ENCODE peak calls at places on chromosome 4, in seven cellular contexts. N, U, K, A, V, L and B are unnamed samples. For H3K36me3 and H3K9me2, the result is how much of the 10 kb centered on the place peaks cover.

GRCh38 chr4:80989921-80990544 is 40.5 kb upstream of the BMP3 start:
- DNase-seq in U (peak), V (peak), A (no peak), K (peak), N (peak), L (peak), B (peak)

GRCh38 chr4:6826781-6827508 is 44.4 kb downstream of the KIAA0232 start:
- DNase-seq in L (no peak), N (no peak), A (no peak), K (no peak), U (no peak), V (no peak), B (no peak)

GRCh38 chr4:147879676-147880075 is 147.8 kb downstream of the ARHGAP10 start:
- DNase-seq in L (no peak), A (no peak), N (no peak), K (no peak), V (no peak), U (no peak), B (no peak)

GRCh38 chr4:79446145-79446544 is 38.1 kb upstream of the GK2 start:
- DNase-seq in K (no peak), U (no peak), V (no peak), N (no peak), A (no peak), L (no peak), B (no peak)

GRCh38 chr4:16991455-16991854 is 93.0 kb upstream of the LDB2 start:
- DNase-seq in N (no peak), V (no peak), K (no peak), U (no peak), L (no peak), A (no peak), B (no peak)

GRCh38 chr4:163744861-163745260 is 250.4 kb downstream of the TMA16 start:
- DNase-seq in A (no peak), V (no peak), K (no peak), U (no peak), N (no peak), L (no peak), B (peak)

GRCh38 chr4:183200453-183200852 is 101.4 kb downstream of the WWC2 start:
- DNase-seq in A (peak), K (peak), U (no peak), V (no peak), L (peak), N (no peak), B (no peak)

GRCh38 chr4:112093636-112094202 is 51.5 kb upstream of the FAM241A start:
- DNase-seq in A (no peak), V (no peak), K (no peak), L (no peak), U (no peak), N (no peak), B (no peak)

GRCh38 chr4:142091085-142091513 is 454.7 kb downstream of the IL15 start:
- DNase-seq in A (no peak), V (no peak), N (no peak), L (peak), K (peak), U (no peak), B (no peak)

GRCh38 chr4:112876316-112876715 is 173.1 kb upstream of the ANK2 start:
- DNase-seq in U (no peak), L (no peak), V (no peak), N (peak), A (no peak), K (no peak), B (no peak)

GRCh38 chr4:170700064-170700463 is 610.3 kb upstream of the AADAT start:
- DNase-seq in A (no peak), L (no peak), V (no peak), U (no peak), N (no peak), K (no peak), B (no peak)

GRCh38 chr4:121582296-121582695 is 114.5 kb downstream of the ANXA5 start:
- DNase-seq in A (no peak), N (no peak), V (no peak), K (peak), U (no peak), L (no peak), B (no peak)

GRCh38 chr4:142091691-142092182 is 455.4 kb downstream of the IL15 start:
- DNase-seq in V (peak), L (peak), K (peak), N (no peak), A (peak), U (no peak), B (no peak)

GRCh38 chr4:4948370-4948769 is 70.9 kb downstream of the CYTL1 start:
- DNase-seq in A (no peak), L (no peak), K (no peak), V (no peak), U (no peak), N (no peak), B (no peak)

GRCh38 chr4:54586343-54586953 is 71.3 kb upstream of the KIT start:
- DNase-seq in L (peak), A (peak), K (peak), N (no peak), V (no peak), U (peak), B (no peak)

GRCh38 chr4:160947653-160948052 is 1216.1 kb downstream of the FSTL5 start:
- DNase-seq in A (no peak), V (no peak), L (no peak), U (no peak), N (peak), K (no peak), B (no peak)

GRCh38 chr4:4837921-4838601 is 21.4 kb upstream of the MSX1 start:
- DNase-seq in V (no peak), U (no peak), K (peak), N (no peak), A (no peak), L (peak), B (no peak)

GRCh38 chr4:87005690-87006461 is 71.1 kb downstream of the AFF1 start:
- DNase-seq in V (no peak), U (no peak), L (peak), K (peak), N (peak), A (no peak), B (peak)

DNA sequence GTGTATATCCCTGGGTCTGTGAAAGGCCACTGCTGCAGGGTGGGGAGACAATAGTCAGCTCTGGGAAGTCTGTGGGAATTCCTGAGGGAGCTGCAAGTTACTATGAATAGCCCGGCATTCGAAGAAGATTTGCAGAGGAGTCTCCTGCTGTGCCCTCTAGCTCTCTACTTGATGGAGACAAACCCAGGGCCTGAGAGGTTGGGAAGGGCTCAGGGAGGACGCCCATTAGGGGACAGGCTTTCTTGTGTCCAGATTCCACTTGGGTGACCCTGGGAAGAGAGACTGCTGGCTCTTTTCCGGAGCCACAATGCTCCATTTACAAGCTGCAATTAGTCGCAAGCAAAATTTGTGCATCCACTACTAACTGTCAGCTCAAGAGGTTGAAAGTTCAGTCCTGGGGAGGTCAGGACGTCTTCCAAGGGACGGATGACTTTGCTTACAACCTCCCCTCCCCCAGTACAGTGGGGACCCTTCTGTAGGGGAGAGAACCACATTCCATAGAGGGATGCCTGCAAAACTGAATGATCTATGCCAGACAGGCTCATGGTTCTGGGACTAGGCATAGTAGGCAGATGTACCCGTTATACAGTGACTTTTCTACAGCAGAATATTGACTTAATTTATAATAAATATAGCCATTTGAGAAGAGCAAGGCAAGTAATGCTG is 48.2 kb upstream of the PHOX2B start:
- DNase-seq in N (peak), U (no peak), L (no peak), A (no peak), K (no peak), V (no peak), B (no peak)
- TF ChIP-seq EZH2 in N (no peak), U (no peak), L (no peak), A (no peak), K (no peak), V (no peak), B (no peak)

DNA sequence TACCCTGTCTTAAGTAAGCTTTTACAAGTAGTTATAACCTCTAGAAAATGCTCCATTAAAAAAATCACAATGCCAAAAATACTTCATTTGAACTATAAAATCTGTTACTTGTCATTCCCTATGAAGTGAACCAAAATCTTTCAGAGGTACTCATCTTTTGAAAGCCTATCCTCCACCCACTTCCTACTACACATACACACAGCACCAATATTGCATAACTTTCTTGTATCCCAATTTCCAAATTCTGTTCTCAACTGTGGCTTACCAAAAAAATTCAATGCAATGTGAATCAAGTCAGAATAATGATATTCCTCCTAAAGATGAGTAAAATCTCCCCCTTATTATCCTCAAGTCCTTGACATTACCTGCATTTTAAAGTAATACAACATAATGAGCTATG is 15.9 kb downstream of the DHX15 start:
- DNase-seq in K (peak), L (no peak), N (no peak), U (no peak), V (no peak), A (no peak), B (no peak)
- H3K36me3 ChIP-seq in K (under half), L (under half), N (under half), U (under half), V (under half), A (under half), B (under half)

GRCh38 chr4:140829825-140830224 is 73.6 kb upstream of the TBC1D9 start:
- DNase-seq in V (no peak), A (no peak), N (no peak), L (no peak), K (no peak), U (no peak), B (peak)
- H3K9me2 ChIP-seq in V (under half), A (under half), N (under half), L (under half), K (under half), U (under half), B (under half)

DNA sequence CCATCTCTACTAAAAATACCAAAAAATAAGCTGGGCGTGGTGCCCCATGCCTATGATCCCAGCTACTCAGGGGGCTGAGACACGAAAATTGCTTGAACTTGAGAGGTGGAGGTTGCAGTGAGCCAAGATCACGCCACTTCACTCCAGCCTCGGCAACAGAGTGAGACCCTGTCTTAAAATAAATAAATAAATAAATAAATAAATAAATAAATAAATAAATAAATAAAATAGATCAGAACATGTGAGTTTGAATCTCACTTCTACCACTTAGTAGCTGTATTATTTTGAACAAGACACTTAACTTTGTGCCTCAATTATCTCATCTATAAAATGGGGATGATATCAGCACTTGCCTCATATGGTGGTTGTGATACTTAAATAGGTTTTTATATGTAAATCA is 90.2 kb downstream of the C4orf51 start:
- DNase-seq in V (no peak), U (no peak), N (no peak), A (no peak), K (no peak), L (no peak), B (no peak)
- TF ChIP-seq EZH2 in V (no peak), U (no peak), N (no peak), A (no peak), K (no peak), L (no peak), B (no peak)

DNA sequence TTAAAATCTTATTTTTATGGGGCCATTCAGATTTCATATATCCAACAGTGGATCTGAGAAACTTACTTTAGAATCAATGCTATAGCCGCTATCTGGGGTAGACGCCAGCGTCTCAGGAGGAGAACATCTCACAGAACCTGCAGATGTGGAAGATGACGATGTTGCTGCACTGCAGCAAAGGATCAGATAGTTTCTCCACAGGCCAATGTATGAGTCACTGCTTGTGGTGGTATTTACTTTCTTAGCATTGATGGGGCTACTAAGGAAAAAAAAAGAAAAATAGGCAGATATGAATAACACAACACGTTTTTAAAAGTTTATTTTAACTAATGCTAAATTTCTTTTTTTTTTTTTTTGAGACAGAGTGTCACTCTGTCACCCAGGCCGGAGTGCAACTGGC is 85.9 kb downstream of the ZAR1 start:
- DNase-seq in N (no peak), K (peak), U (no peak), L (peak), V (no peak), A (no peak), B (no peak)
- H3K36me3 ChIP-seq in N (under half), K (under half), U (under half), L (under half), V (under half), A (under half), B (under half)